ENCODE peak calls at places on chromosomes 5 and 9, in four cellular contexts. K is GM12878, R is HepG2, Z is K562. G is an unnamed sample.
A peak's percentile ranks its signal among the peaks of the same experiment; 100 is the strongest.

GRCh38 chr5:10538789-10539684 is 24.8 kb upstream of the ANKRD33B start:
- DNase-seq in K (no peak), Z (peak; percentile 25), R (no peak), G (no peak)

GRCh38 chr9:35350827-35351549 is 138.9 kb upstream of the RUSC2 start:
- DNase-seq in R (no peak), Z (no peak), K (no peak), G (no peak)

GRCh38 chr9:92639791-92640271 is 30.1 kb downstream of the IPPK start:
- DNase-seq in R (no peak), K (no peak), Z (no peak), G (no peak)

GRCh38 chr5:149114403-149115312 is 26.6 kb upstream of the ABLIM3 start:
- DNase-seq in R (peak; percentile 66), K (no peak), Z (peak; percentile 73), G (peak; percentile 59)

GRCh38 chr5:14777932-14778788 is 93.4 kb downstream of the ANKH start:
- DNase-seq in Z (no peak), K (no peak), R (no peak), G (no peak)

GRCh38 chr5:83368317-83368716 is 103.2 kb upstream of the VCAN start:
- DNase-seq in Z (no peak), K (no peak), R (no peak), G (no peak)

GRCh38 chr5:75202935-75203334 is 33.7 kb downstream of the ANKRD31 start:
- DNase-seq in Z (no peak), K (no peak), R (no peak), G (no peak)

GRCh38 chr9:37390759-37391158 is 31.7 kb upstream of the GRHPR start:
- DNase-seq in R (peak; percentile 30), K (peak; percentile 89), Z (peak; percentile 80), G (peak; percentile 75)

GRCh38 chr5:39521098-39521860 is 96.5 kb upstream of the DAB2 start:
- DNase-seq in R (no peak), K (no peak), Z (no peak), G (no peak)

GRCh38 chr9:89739531-89740315 is 134.9 kb downstream of the GADD45G start:
- DNase-seq in R (no peak), Z (no peak), K (no peak), G (no peak)

GRCh38 chr9:17011870-17012269 is 123.0 kb upstream of the CNTLN start:
- DNase-seq in R (no peak), Z (no peak), K (no peak), G (no peak)

GRCh38 chr9:101530076-101530711 is 3.5 kb upstream of the RNF20 start:
- DNase-seq in Z (peak; percentile 83), R (peak; percentile 67), K (peak; percentile 24), G (peak; percentile 73)

GRCh38 chr5:125342938-125343401 is 596.5 kb upstream of the ZNF608 start:
- DNase-seq in K (no peak), R (no peak), Z (no peak), G (no peak)

GRCh38 chr9:81395301-81396054 is 293.9 kb downstream of the TLE1 start:
- DNase-seq in Z (no peak), R (no peak), K (no peak), G (no peak)

GRCh38 chr5:159850192-159850573 is 66.1 kb upstream of the ADRA1B start:
- DNase-seq in Z (no peak), R (no peak), K (no peak), G (no peak)

GRCh38 chr5:86679529-86679928 is 61.8 kb downstream of the COX7C start:
- DNase-seq in Z (peak; percentile 39), R (peak; percentile 45), K (no peak), G (no peak)

GRCh38 chr5:87949665-87950640 is 318.7 kb downstream of the TMEM161B start:
- DNase-seq in R (no peak), K (no peak), Z (no peak), G (no peak)

GRCh38 chr9:2228132-2228531 is 213.0 kb downstream of the SMARCA2 start:
- DNase-seq in K (no peak), Z (peak; percentile 37), R (no peak), G (peak; percentile 80)

GRCh38 chr9:127589955-127590370 is 22.1 kb upstream of the STXBP1 start:
- DNase-seq in K (no peak), Z (peak; percentile 80), R (peak; percentile 70), G (peak; percentile 74)

GRCh38 chr9:87592554-87593394 is 95.1 kb downstream of the DAPK1 start:
- DNase-seq in R (no peak), K (no peak), Z (peak; percentile 84), G (no peak)

GRCh38 chr9:127537792-127538191 is 74.3 kb upstream of the STXBP1 start:
- DNase-seq in Z (no peak), K (no peak), R (no peak), G (peak; percentile 48)

DNA sequence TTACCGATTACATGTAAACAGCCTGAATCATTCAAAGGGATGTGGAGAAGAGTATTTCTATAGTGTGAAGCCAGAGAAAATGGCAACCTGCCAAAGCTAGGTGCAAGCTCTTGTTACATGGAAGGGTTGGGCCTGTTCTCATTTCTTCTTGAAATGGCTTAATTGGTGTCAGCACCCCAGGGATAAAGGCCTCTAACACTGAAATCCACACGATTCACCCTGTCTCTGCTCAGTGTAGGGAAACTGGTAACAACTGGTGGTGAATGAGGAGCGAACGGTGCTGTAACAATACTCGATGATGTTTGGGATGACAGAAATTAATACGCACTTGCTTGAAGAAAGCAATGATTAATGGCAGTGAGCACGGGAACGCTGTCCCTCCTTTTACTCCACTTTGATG is 16.2 kb downstream of the PBX3 start:
- DNase-seq in K (no peak), R (peak; percentile 20), Z (peak; percentile 28), G (no peak)
- TF ChIP-seq CREM in K (no peak), R (no peak), Z (no peak), G (no peak)

GRCh38 chr5:127290019-127290945 is at the start of gene MEGF10:
- DNase-seq in R (peak; percentile 7), K (no peak), Z (peak; percentile 17), G (peak; percentile 82)
- TF ChIP-seq CREM in R (no peak), K (no peak), Z (no peak), G (peak; percentile 23)

DNA sequence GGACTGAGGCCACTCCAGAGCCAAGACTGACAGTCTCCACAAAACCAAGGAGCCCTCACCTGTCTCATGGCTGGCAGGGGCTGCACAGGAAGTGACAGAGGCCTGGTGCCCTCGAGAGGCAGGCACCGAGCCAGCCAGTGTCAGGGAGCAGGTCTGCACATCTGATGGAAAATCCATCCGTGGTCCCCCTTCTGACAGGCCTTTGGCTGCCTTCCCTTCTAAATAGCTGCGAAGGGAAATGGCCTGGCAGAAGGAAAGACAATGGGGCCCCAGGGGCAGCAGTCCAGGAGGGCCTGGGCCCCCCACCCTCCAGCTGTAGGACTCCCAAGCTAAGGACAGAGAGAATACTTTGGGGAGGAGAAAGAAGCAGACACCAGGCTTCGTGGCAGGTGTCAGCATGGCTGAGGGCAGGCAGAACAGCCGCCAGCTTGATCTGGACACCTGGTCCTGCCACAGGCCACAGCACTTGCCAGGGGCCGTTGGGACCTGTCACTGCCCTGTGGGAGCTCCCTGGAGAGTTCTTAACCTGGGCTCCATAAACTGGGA is 22.2 kb downstream of the ADAMTS2 start:
- DNase-seq in R (no peak), K (no peak), Z (no peak), G (peak; percentile 7)
- TF ChIP-seq CREM in R (no peak), K (no peak), Z (no peak), G (no peak)

GRCh38 chr5:134714120-134714519 is 24.2 kb upstream of the CAMLG start:
- DNase-seq in R (no peak), K (no peak), Z (peak; percentile 24), G (no peak)

DNA sequence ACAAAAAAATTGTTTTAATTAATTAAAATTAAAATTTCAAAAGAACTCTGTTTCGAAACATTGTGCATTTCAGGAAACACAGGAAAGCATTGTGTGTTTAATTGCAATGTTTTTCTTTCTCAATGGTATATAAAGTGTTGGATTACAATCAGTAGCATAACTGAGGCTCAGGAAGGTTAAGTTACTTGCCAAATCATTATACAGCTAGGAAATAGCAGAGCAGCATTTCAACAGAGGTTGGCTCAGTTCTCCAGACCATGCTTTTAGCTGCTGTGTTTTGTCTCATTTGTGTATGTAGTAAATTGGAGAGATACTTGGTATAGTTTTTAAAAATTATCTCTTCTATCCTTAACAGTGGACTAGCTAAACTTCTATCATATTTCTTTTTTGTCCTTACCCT is 30.0 kb upstream of the CAMLG start:
- DNase-seq in Z (no peak), K (no peak), R (no peak), G (no peak)
- TF ChIP-seq CREM in Z (no peak), K (no peak), R (no peak), G (no peak)

GRCh38 chr5:140190868-140191209 is 15.9 kb downstream of the CYSTM1 start:
- DNase-seq in Z (no peak), K (no peak), R (no peak), G (no peak)
- TF ChIP-seq CREM in Z (no peak), K (no peak), R (no peak), G (no peak)

DNA sequence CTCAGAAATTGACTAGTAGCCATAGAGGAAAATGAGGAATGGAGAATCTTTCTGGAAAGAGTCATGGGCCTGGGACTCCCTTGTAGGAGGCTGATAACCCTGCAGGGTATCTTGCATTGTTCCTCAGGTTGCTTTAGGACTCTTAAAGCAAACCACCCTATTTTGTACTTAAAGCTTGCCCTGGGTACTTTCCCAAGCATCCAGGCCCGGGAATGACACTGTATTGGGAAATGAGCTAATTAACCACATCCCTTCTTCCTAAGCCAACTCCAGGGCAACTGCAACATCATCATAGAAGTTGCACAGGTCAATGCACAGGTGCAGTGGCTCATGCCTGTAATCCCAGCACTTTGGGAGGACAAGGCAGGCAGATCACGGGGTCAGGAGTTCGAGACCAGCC is 55.9 kb downstream of the UGCG start:
- DNase-seq in Z (no peak), R (no peak), K (no peak), G (no peak)
- TF ChIP-seq CREM in Z (no peak), R (no peak), K (no peak), G (no peak)

GRCh38 chr9:113922160-113922559 is 46.1 kb downstream of the ZNF618 start:
- DNase-seq in Z (no peak), K (no peak), R (no peak), G (no peak)
- TF ChIP-seq CREM in Z (no peak), K (no peak), R (no peak), G (no peak)

G was measured in WTC11.